ENCODE peak calls at places on chromosome 16, in seven cellular contexts. J, Y, Q, H, T, D and Z are unnamed samples.
A peak's percentile ranks its signal among the peaks of the same experiment; 100 is the strongest.

GRCh38 chr16:69165584-69165983 is 21.4 kb upstream of the SNTB2 start:
- DNase-seq in J (no peak), Y (no peak), Q (no peak), H (no peak), T (no peak), D (no peak), Z (no peak)

GRCh38 chr16:82936941-82937551 is 310.3 kb downstream of the CDH13 start:
- DNase-seq in J (peak; percentile 5), Y (no peak), Q (no peak), H (peak; percentile 13), T (no peak), D (no peak), Z (no peak)

GRCh38 chr16:72443809-72444208 is 271.9 kb upstream of the PMFBP1 start:
- DNase-seq in J (peak; percentile 43), Y (no peak), Q (no peak), H (no peak), T (no peak), D (no peak), Z (no peak)

GRCh38 chr16:11384184-11384955 is 39.1 kb downstream of the RMI2 start:
- DNase-seq in J (no peak), Y (no peak), Q (no peak), H (no peak), T (no peak), D (no peak), Z (no peak)

GRCh38 chr16:14125030-14125681 is 54.0 kb downstream of the MRTFB start:
- DNase-seq in J (no peak), Y (no peak), Q (no peak), H (no peak), T (peak; percentile 76), D (no peak), Z (no peak)

GRCh38 chr16:9670058-9670457 is 512.2 kb downstream of the GRIN2A start:
- DNase-seq in J (no peak), Y (no peak), Q (no peak), H (no peak), T (peak; percentile 57), D (no peak), Z (no peak)

GRCh38 chr16:85675528-85675927 is 13.2 kb downstream of the GINS2 start:
- DNase-seq in J (peak; percentile 54), Y (no peak), Q (no peak), H (no peak), T (no peak), D (peak; percentile 43), Z (peak; percentile 27)

GRCh38 chr16:52721331-52721730 is 174.4 kb upstream of the TOX3 start:
- DNase-seq in J (no peak), Y (no peak), Q (no peak), H (no peak), T (no peak), D (no peak), Z (no peak)

GRCh38 chr16:65916995-65917394 is 449.5 kb upstream of the CDH5 start:
- DNase-seq in J (no peak), Y (no peak), Q (no peak), H (no peak), T (no peak), D (no peak), Z (no peak)

GRCh38 chr16:89298826-89299225 is 81.3 kb downstream of the ZNF778 start:
- DNase-seq in J (no peak), Y (no peak), Q (no peak), H (no peak), T (no peak), D (no peak), Z (no peak)

GRCh38 chr16:19578378-19578851 is 22.9 kb downstream of the VPS35L start:
- DNase-seq in J (peak; percentile 50), Y (no peak), Q (no peak), H (no peak), T (peak; percentile 32), D (no peak), Z (no peak)

GRCh38 chr16:3767333-3767977 is 50.1 kb upstream of the TRAP1 start:
- DNase-seq in J (no peak), Y (no peak), Q (peak; percentile 13), H (no peak), T (no peak), D (peak; percentile 24), Z (no peak)

GRCh38 chr16:52569701-52570100 is 22.8 kb upstream of the TOX3 start:
- DNase-seq in J (no peak), Y (no peak), Q (no peak), H (no peak), T (no peak), D (no peak), Z (no peak)

GRCh38 chr16:87221633-87222032 is 95.6 kb downstream of the C16orf95 start:
- DNase-seq in J (no peak), Y (no peak), Q (no peak), H (no peak), T (no peak), D (no peak), Z (no peak)

GRCh38 chr16:85947511-85948509 is 48.8 kb downstream of the IRF8 start:
- DNase-seq in J (no peak), Y (peak; percentile 72), Q (no peak), H (no peak), T (no peak), D (peak; percentile 36), Z (no peak)

GRCh38 chr16:72467157-72467759 is 295.3 kb upstream of the PMFBP1 start:
- DNase-seq in J (peak; percentile 72), Y (peak; percentile 25), Q (no peak), H (peak; percentile 8), T (peak; percentile 64), D (peak; percentile 46), Z (peak; percentile 46)

GRCh38 chr16:85916141-85916890 is 17.4 kb downstream of the IRF8 start:
- DNase-seq in J (no peak), Y (no peak), Q (peak; percentile 95), H (peak; percentile 47), T (no peak), D (no peak), Z (no peak)

GRCh38 chr16:24988593-24989338 is 26.4 kb downstream of the ARHGAP17 start:
- DNase-seq in J (peak; percentile 76), Y (no peak), Q (peak; percentile 75), H (no peak), T (no peak), D (peak; percentile 38), Z (peak; percentile 58)

GRCh38 chr16:3513892-3514600 is 13.2 kb downstream of the CLUAP1 start:
- DNase-seq in J (no peak), Y (no peak), Q (no peak), H (no peak), T (no peak), D (no peak), Z (no peak)

GRCh38 chr16:3902731-3903130 is 22.2 kb upstream of the CREBBP start:
- DNase-seq in J (no peak), Y (no peak), Q (no peak), H (no peak), T (no peak), D (no peak), Z (no peak)

GRCh38 chr16:11188801-11189740 is 66.9 kb downstream of the SOCS1 start:
- DNase-seq in J (no peak), Y (no peak), Q (no peak), H (no peak), T (no peak), D (no peak), Z (no peak)

GRCh38 chr16:4376126-4376819 is 4.6 kb downstream of the VASN start:
- DNase-seq in J (peak; percentile 95), Y (no peak), Q (peak; percentile 97), H (no peak), T (peak; percentile 4), D (no peak), Z (peak; percentile 89)

GRCh38 chr16:88760424-88761142 is 24.4 kb downstream of the PIEZO1 start:
- DNase-seq in J (no peak), Y (no peak), Q (no peak), H (no peak), T (no peak), D (no peak), Z (no peak)

GRCh38 chr16:49452568-49452967 is 79.0 kb downstream of the C16orf78 start:
- DNase-seq in J (no peak), Y (no peak), Q (no peak), H (no peak), T (peak; percentile 52), D (no peak), Z (no peak)

GRCh38 chr16:49921791-49922456 is 66.0 kb upstream of the ZNF423 start:
- DNase-seq in J (peak; percentile 36), Y (peak; percentile 56), Q (peak; percentile 77), H (peak; percentile 46), T (peak; percentile 86), D (peak; percentile 58), Z (peak; percentile 6)

GRCh38 chr16:28259781-28260150 is 32.6 kb upstream of the SBK1 start:
- DNase-seq in J (no peak), Y (no peak), Q (no peak), H (no peak), T (no peak), D (no peak), Z (no peak)

DNA sequence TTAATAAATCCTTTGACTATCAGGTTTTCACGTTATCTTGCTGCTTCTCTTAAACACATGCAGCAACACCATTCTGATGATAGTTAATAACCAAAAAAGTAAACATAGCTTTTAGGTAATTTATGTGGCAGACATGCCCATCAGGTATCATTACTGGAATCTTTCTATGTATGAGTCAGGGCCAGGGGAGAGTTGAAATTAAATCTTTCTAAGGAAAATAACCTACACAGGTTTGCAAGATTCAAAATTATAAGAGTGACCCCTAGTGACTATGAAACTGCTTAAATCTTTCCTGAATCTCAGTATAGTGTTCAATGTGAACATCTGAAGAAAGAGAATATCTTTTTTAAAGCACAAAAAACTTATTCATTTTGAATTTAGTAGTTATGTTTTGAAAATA is 666.6 kb downstream of the CDH11 start:
- DNase-seq in J (peak; percentile 54), Y (no peak), Q (no peak), H (no peak), T (no peak), D (peak; percentile 39), Z (peak; percentile 55)
- TF ChIP-seq CTCF in J (peak; percentile 41), Y (no peak), Q (no peak), H (no peak), T (no peak), D (peak; percentile 78), Z (peak; percentile 74)

GRCh38 chr16:549544-550263 is 10.5 kb upstream of the PRR35 start:
- DNase-seq in J (no peak), Y (no peak), Q (no peak), H (no peak), T (peak; percentile 33), D (no peak), Z (no peak)
- TF ChIP-seq CTCF in J (no peak), Y (no peak), Q (no peak), H (no peak), T (peak; percentile 21), D (peak; percentile 37), Z (peak; percentile 38)

GRCh38 chr16:648071-648785 is 937 bp upstream of the WDR90 start:
- DNase-seq in J (no peak), Y (peak; percentile 83), Q (peak; percentile 95), H (peak; percentile 41), T (peak; percentile 62), D (peak; percentile 75), Z (no peak)
- TF ChIP-seq CTCF in J (peak; percentile 29), Y (peak; percentile 82), Q (peak; percentile 69), H (peak; percentile 79), T (peak; percentile 61), D (peak; percentile 87), Z (peak; percentile 67)

DNA sequence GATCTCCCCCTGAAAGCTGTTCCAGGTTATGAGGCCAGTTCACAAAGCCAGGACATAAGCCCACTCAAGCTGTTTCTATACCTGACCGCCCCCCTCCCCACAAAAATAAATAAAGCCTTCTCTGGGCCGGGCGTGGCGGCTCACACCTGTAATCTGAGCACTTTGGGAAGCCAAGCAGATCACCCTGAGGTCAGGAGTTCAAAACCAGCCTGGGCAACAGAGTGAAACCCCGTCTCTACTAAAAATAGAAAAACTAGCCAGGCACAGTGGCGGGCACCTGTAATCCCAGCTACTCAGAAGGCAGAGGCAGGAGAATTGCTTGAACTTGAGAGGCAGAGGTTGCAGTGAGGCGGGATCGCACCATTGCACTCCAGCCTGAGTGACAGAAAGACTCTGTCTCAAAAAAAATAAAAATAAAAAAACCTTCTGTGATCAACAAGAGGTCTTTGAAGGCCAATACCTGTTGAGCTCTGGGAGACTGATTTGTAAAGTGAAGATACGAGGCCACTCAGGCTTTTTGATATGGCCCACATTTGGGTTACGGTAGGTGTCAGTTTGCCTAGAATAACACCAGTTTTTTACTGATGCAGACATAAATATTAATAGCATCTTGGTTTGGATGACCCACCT is 2.2 kb downstream of the KDM8 start:
- DNase-seq in J (no peak), Y (no peak), Q (no peak), H (no peak), T (no peak), D (peak; percentile 65), Z (no peak)
- TF ChIP-seq CTCF in J (no peak), Y (no peak), Q (no peak), H (no peak), T (no peak), D (no peak), Z (peak; percentile 21)